ENCODE peak calls at places on chromosomes 12 and 14, in seven cellular contexts. W is naive thymus-derived CD4-positive, alpha-beta T cell; V is HL-60; B is choroid plexus epithelial cell; Z is lower lobe of right lung; F is SK-N-MC; D is vagina. U is an unnamed sample.

GRCh38 chr12:26283046-26283445 is 87.7 kb downstream of the SSPN start:
- DNase-seq in W (no peak), V (no peak), B (no peak), Z (no peak), F (no peak), D (no peak), U (no peak)

GRCh38 chr12:95623554-95624170 is 72.4 kb upstream of the USP44 start:
- DNase-seq in W (no peak), V (peak; percentile 34), B (peak; percentile 92), Z (peak; percentile 83), F (peak; percentile 35), D (no peak), U (peak; percentile 24)

GRCh38 chr12:69115955-69116354 is 123.4 kb upstream of the CPSF6 start:
- DNase-seq in W (no peak), V (no peak), B (no peak), Z (no peak), F (no peak), D (no peak), U (no peak)

GRCh38 chr14:89719371-89720075 is 235.0 kb downstream of the EFCAB11 start:
- DNase-seq in W (no peak), V (peak; percentile 83), B (no peak), Z (no peak), F (no peak), D (peak; percentile 52), U (no peak)

GRCh38 chr12:70408004-70408790 is 42.1 kb downstream of the KCNMB4 start:
- DNase-seq in W (no peak), V (no peak), B (no peak), Z (no peak), F (no peak), D (no peak), U (no peak)

GRCh38 chr12:8031872-8032241 is 659 bp upstream of the FOXJ2 start:
- DNase-seq in W (no peak), V (no peak), B (no peak), Z (no peak), F (no peak), D (no peak), U (no peak)

GRCh38 chr14:43937001-43937400 is 570.1 kb downstream of the FSCB start:
- DNase-seq in W (no peak), V (no peak), B (no peak), Z (no peak), F (no peak), D (no peak), U (no peak)

GRCh38 chr12:23083267-23083666 is 458.3 kb downstream of the ETNK1 start:
- DNase-seq in W (no peak), V (no peak), B (peak; percentile 64), Z (no peak), F (no peak), D (no peak), U (no peak)

DNA sequence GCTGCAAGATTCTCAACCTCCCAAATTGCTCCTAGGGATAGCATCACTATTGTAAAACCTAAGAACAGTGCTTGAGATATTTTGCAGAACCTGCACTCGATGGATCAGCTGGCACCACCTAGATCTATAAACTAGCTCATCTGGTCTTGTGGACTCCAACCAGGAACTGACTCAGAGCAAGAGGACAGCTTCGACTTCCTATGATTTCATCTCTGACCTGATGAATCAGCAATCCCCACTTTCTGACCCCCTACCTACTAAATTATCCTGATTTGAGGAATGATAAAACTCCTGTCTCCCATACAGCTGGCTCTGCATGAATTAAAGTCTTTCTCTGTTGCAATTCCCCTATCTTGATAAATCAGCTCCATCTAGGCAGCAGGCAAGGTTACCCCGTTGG is 117.8 kb downstream of the DYRK2 start:
- DNase-seq in W (no peak), V (no peak), B (peak; percentile 75), Z (no peak), F (no peak), D (no peak), U (no peak)
- H3K4me3 ChIP-seq in W (no peak overlapping the region), V (no peak overlapping the region), B (no peak overlapping the region), Z (no peak overlapping the region), F (no peak overlapping the region), D (no peak overlapping the region), U (no peak overlapping the region)

GRCh38 chr14:92650581-92651105 is 97.8 kb downstream of the LGMN start:
- DNase-seq in W (no peak), V (no peak), B (no peak), Z (no peak), F (no peak), D (no peak), U (no peak)

GRCh38 chr14:92651793-92652382 is 96.5 kb downstream of the LGMN start:
- DNase-seq in W (no peak), V (peak; percentile 82), B (no peak), Z (peak; percentile 89), F (no peak), D (no peak), U (no peak)

GRCh38 chr14:92652413-92653151 is 95.8 kb downstream of the LGMN start:
- DNase-seq in W (no peak), V (no peak), B (no peak), Z (no peak), F (no peak), D (no peak), U (no peak)

GRCh38 chr14:92649934-92650545 is 98.4 kb downstream of the LGMN start:
- DNase-seq in W (no peak), V (peak; percentile 98), B (peak; percentile 94), Z (peak; percentile 90), F (no peak), D (no peak), U (no peak)

DNA sequence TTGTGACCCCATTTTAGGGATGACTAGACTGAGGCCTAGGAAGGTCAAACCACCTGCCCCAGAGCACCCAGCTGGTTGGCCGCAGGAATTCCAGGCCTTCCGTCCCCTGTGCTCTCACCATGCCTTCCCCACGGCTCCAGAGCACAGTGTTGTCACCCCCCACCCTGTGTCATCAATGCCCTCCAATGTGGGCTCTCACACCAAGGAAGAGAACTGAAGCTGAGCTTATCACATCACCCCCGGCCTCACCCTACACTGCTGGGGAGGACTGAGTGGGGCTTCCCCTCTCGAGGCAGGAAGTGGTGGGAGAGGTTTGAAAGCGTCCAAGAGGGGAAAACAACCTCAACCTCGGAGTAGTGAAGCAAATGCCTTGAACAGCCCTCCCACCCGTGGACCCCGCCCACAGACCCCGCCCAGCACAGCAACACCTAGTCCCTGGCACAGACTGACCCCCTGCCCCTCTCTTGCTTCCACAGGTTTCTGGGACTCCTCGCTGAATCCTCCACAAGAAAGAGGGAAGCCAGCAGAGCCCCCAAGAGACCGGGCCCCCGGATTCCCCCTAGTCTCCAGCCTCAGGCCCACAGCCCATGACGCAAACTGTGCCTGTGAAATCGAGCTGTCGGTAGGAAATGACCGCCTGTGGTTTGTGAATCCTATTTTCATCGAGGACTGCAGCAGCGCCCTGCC is 97.2 kb downstream of the LGMN start:
- DNase-seq in W (peak; percentile 88), V (peak; percentile 90), B (no peak), Z (peak; percentile 86), F (no peak), D (no peak), U (peak; percentile 80)
- H3K4me3 ChIP-seq in W (peak overlapping the region; percentile 82), V (peak overlapping the region; percentile 86), B (no peak overlapping the region), Z (peak overlapping the region; percentile 58), F (no peak overlapping the region), D (no peak overlapping the region), U (no peak overlapping the region)

GRCh38 chr12:121511931-121512330 is 68.9 kb downstream of the KDM2B start:
- DNase-seq in W (no peak), V (no peak), B (no peak), Z (no peak), F (no peak), D (no peak), U (no peak)

GRCh38 chr12:121512561-121512960 is 68.3 kb downstream of the KDM2B start:
- DNase-seq in W (no peak), V (no peak), B (no peak), Z (no peak), F (no peak), D (no peak), U (no peak)

GRCh38 chr12:121514184-121514742 is 66.6 kb downstream of the KDM2B start:
- DNase-seq in W (no peak), V (no peak), B (no peak), Z (no peak), F (no peak), D (no peak), U (no peak)

GRCh38 chr12:121515615-121516014 is 65.2 kb downstream of the KDM2B start:
- DNase-seq in W (no peak), V (no peak), B (no peak), Z (no peak), F (no peak), D (no peak), U (no peak)

GRCh38 chr12:121513464-121514183 is 67.2 kb downstream of the KDM2B start:
- DNase-seq in W (no peak), V (no peak), B (no peak), Z (peak; percentile 60), F (no peak), D (no peak), U (no peak)
- H3K4me3 ChIP-seq in W (no peak overlapping the region), V (no peak overlapping the region), B (no peak overlapping the region), Z (no peak overlapping the region), F (no peak overlapping the region), D (no peak overlapping the region), U (no peak overlapping the region)

DNA sequence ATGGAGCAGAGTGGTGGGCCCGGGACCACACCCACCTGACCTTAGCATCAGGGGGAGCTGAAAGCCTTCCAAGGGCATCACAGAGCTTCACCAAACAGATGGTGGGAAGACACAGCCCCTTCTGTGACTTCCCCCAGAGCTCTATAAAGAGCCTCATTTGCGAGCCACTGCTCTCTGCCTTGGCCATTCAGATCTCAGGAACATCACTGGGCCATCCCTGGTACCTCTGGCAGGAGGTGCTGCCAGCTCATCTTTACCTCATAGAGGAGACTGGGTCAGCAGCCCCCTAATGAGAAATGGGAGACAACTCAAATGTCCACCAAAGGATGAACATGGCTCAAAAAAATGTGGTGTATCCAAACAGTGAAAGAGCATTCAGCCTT is 116.9 kb downstream of the GCH1 start:
- DNase-seq in W (no peak), V (no peak), B (no peak), Z (no peak), F (no peak), D (no peak), U (no peak)
- H3K4me3 ChIP-seq in W (no peak overlapping the region), V (no peak overlapping the region), B (no peak overlapping the region), Z (no peak overlapping the region), F (no peak overlapping the region), D (no peak overlapping the region), U (no peak overlapping the region)

DNA sequence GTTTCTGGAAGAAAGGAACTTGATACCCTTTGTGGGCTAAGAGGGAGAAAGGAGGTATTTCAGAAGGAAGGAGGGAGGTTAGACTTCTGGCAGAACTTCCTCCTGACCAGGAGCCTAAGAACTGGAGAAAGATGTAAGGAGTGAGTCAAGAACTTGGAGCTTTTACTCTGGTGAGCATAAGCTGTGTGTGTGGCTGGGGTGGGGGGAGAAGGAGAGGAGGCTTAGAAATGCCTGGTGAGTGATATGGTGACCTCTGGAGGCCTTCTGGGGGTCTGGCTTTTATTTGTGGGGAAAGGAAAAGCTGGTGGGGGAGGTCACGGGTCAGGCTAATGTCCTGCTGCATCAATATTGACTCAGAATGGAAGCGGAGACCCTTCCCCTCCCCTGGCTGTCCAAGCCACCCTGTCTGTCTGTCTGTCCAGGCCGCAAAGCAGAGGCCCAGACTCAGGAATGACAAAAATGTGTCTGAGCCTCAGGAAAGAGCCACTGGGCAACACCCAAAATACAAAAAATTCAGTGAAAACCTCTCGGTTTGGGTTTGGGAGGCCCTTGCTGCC is 4.8 kb downstream of the LRP1 start:
- DNase-seq in W (no peak), V (no peak), B (peak; percentile 63), Z (no peak), F (no peak), D (no peak), U (no peak)
- H3K4me3 ChIP-seq in W (no peak overlapping the region), V (no peak overlapping the region), B (peak overlapping the region; percentile 32), Z (peak overlapping the region; percentile 95), F (no peak overlapping the region), D (peak overlapping the region; percentile 90), U (no peak overlapping the region)